ENCODE peak calls at places on chromosomes 1 and 21, in ten cellular contexts. O is NCI-H510A; Y is astrocyte of the spinal cord; V is T-helper 2 cell; X is kidney glomerular epithelial cell; I is activated T-helper 9 cell treated with anti-CD3 and anti-CD28 coated beads, Interleukin-2, amount 50 U/mL, for 16 hours; L is iPS DF 6.9; A is memory B cell; G is CD8-positive, alpha-beta memory T cell; W is K562. T is an unnamed sample.

GRCh38 chr1:174742805-174743653 is 256.7 kb upstream of the CACYBP start:
- DNase-seq in X (no peak), O (no peak), W (no peak), G (no peak), V (no peak), I (no peak), L (no peak), A (no peak), Y (peak; percentile 9), T (no peak)

GRCh38 chr1:205488074-205488723 is 16.3 kb upstream of the CDK18 start:
- DNase-seq in O (peak; percentile 41), Y (peak; percentile 52), G (peak; percentile 50), X (peak; percentile 40), L (peak; percentile 80), W (peak; percentile 73), A (peak; percentile 54), I (no peak), V (peak; percentile 41), T (peak; percentile 89)

GRCh38 chr21:34204481-34205439 is 131.4 kb downstream of the MRPS6 start:
- DNase-seq in I (no peak), O (no peak), Y (peak; percentile 35), W (no peak), G (no peak), V (no peak), L (no peak), X (no peak), A (no peak), T (no peak)

GRCh38 chr1:52920791-52921291 is 699 bp downstream of the ECHDC2 start:
- DNase-seq in I (no peak), W (no peak), V (no peak), Y (no peak), A (no peak), X (no peak), G (no peak), O (no peak), L (no peak), T (no peak)

GRCh38 chr1:236144446-236145150 is 2.3 kb downstream of the GPR137B start:
- DNase-seq in G (no peak), O (no peak), V (no peak), Y (no peak), L (no peak), I (no peak), X (no peak), W (no peak), A (no peak), T (no peak)

GRCh38 chr21:35578350-35578782 is 482.0 kb downstream of the SETD4 start:
- DNase-seq in A (no peak), O (no peak), G (no peak), L (no peak), W (no peak), X (peak; percentile 85), Y (peak; percentile 81), I (no peak), V (no peak), T (no peak)

GRCh38 chr1:12851779-12852178 is 3.3 kb upstream of the HNRNPCL1 start:
- DNase-seq in X (peak; percentile 8), L (no peak), G (no peak), W (no peak), Y (no peak), V (no peak), A (no peak), O (no peak), I (no peak), T (no peak)

GRCh38 chr1:181635108-181635507 is 151.8 kb downstream of the CACNA1E start:
- DNase-seq in I (no peak), Y (no peak), W (no peak), X (no peak), V (no peak), L (no peak), A (no peak), G (no peak), O (no peak), T (no peak)

GRCh38 chr1:82245345-82246014 is 444.7 kb downstream of the ADGRL2 start:
- DNase-seq in X (no peak), G (no peak), A (no peak), V (no peak), O (no peak), Y (no peak), I (no peak), L (no peak), W (no peak), T (no peak)

GRCh38 chr1:6191968-6192367 is 7.4 kb downstream of the RPL22 start:
- DNase-seq in W (no peak), Y (no peak), I (no peak), O (no peak), G (no peak), L (no peak), X (no peak), V (no peak), A (no peak), T (no peak)

GRCh38 chr21:45226540-45227326 is 61.0 kb downstream of the POFUT2 start:
- DNase-seq in O (no peak), L (no peak), I (no peak), X (no peak), V (peak; percentile 78), G (no peak), W (no peak), Y (no peak), A (no peak), T (no peak)

GRCh38 chr1:14941865-14942264 is 211.7 kb upstream of the TMEM51 start:
- DNase-seq in W (no peak), X (no peak), I (no peak), Y (no peak), O (no peak), L (no peak), A (no peak), G (no peak), V (no peak), T (no peak)

GRCh38 chr21:41931041-41931451 is 22.8 kb downstream of the C2CD2 start:
- DNase-seq in V (no peak), Y (no peak), G (no peak), I (no peak), L (no peak), X (peak; percentile 55), A (no peak), O (no peak), W (no peak), T (no peak)

GRCh38 chr1:232457607-232458006 is 172.3 kb downstream of the SIPA1L2 start:
- DNase-seq in L (no peak), I (no peak), V (peak; percentile 89), X (no peak), W (no peak), A (no peak), Y (no peak), O (no peak), G (no peak), T (no peak)

GRCh38 chr1:156584813-156585212 is 5.3 kb downstream of the TTC24 start:
- DNase-seq in W (peak; percentile 45), O (peak; percentile 50), V (no peak), X (no peak), G (no peak), Y (no peak), A (no peak), L (peak; percentile 66), I (no peak), T (no peak)

GRCh38 chr1:53949023-53949611 is 3.0 kb downstream of the LRRC42 start:
- DNase-seq in Y (peak; percentile 51), X (peak; percentile 10), G (peak; percentile 10), V (peak; percentile 35), W (peak; percentile 74), O (no peak), I (no peak), L (no peak), A (no peak), T (peak; percentile 71)

GRCh38 chr1:192263436-192263835 is 53.4 kb upstream of the RGS21 start:
- DNase-seq in V (no peak), Y (peak; percentile 80), G (no peak), I (no peak), W (peak; percentile 34), A (no peak), X (peak; percentile 40), O (no peak), L (no peak), T (no peak)

GRCh38 chr1:223674119-223674890 is 8.8 kb upstream of the CAPN8 start:
- DNase-seq in I (no peak), Y (no peak), L (no peak), X (no peak), A (no peak), O (no peak), W (no peak), V (no peak), G (no peak), T (peak; percentile 54)

GRCh38 chr1:101175474-101175873 is 61.3 kb upstream of the S1PR1 start:
- DNase-seq in I (no peak), X (no peak), Y (peak; percentile 27), G (no peak), O (no peak), A (no peak), W (no peak), L (no peak), V (no peak), T (no peak)

GRCh38 chr1:61983236-61983635 is 211.4 kb upstream of the L1TD1 start:
- DNase-seq in V (no peak), A (no peak), I (no peak), Y (no peak), G (no peak), X (no peak), L (no peak), O (no peak), W (no peak), T (no peak)

GRCh38 chr1:8211620-8212442 is 106.1 kb upstream of the SLC45A1 start:
- DNase-seq in G (no peak), A (no peak), V (no peak), L (no peak), O (no peak), Y (peak; percentile 97), W (peak; percentile 52), X (peak; percentile 68), I (no peak), T (no peak)

GRCh38 chr1:161439280-161440232 is 65.7 kb upstream of the FCGR2A start:
- DNase-seq in I (no peak), O (no peak), L (no peak), A (peak; percentile 49), W (peak; percentile 70), Y (peak; percentile 4), G (no peak), V (peak; percentile 38), X (no peak), T (no peak)

GRCh38 chr1:905071-905749 is 18.5 kb upstream of the SAMD11 start:
- DNase-seq in X (no peak), W (no peak), A (peak; percentile 51), Y (no peak), V (no peak), G (peak; percentile 26), L (no peak), O (no peak), I (no peak), T (no peak)

GRCh38 chr1:53183277-53183990 is 13.2 kb upstream of the CPT2 start:
- DNase-seq in V (no peak), W (peak; percentile 84), I (no peak), X (no peak), A (no peak), G (no peak), Y (no peak), O (no peak), L (no peak), T (no peak)

GRCh38 chr1:224696891-224697765 is 81.0 kb downstream of the CNIH3 start:
- DNase-seq in W (no peak), X (peak; percentile 23), G (no peak), L (no peak), I (no peak), O (no peak), Y (peak; percentile 76), V (no peak), A (no peak), T (no peak)

GRCh38 chr1:44832068-44832700 is 10.9 kb downstream of the PTCH2 start:
- DNase-seq in W (peak; percentile 43), O (no peak), A (no peak), Y (no peak), I (no peak), V (no peak), L (no peak), G (no peak), X (no peak), T (no peak)

GRCh38 chr1:36908096-36908495 is 126.2 kb downstream of the GRIK3 start:
- DNase-seq in I (no peak), W (no peak), V (no peak), G (no peak), Y (no peak), A (no peak), O (no peak), X (no peak), L (no peak), T (no peak)

GRCh38 chr1:41560496-41560895 is 76.0 kb upstream of the EDN2 start:
- DNase-seq in V (no peak), I (no peak), A (no peak), X (no peak), W (no peak), L (no peak), Y (no peak), G (no peak), O (no peak), T (no peak)